ENCODE peak calls at places on chromosome 1, in five cellular contexts. L is HepG2, W is NT2/D1, G is H1, I is GM12878. Z is an unnamed sample.
A peak's percentile ranks its signal among the peaks of the same experiment; 100 is the strongest.

GRCh38 chr1:227946624-227947424 is 908 bp downstream of the WNT9A start:
- DNase-seq in L (peak; percentile 36), W (peak; percentile 80), G (peak; percentile 92), I (no peak), Z (peak; percentile 90)

GRCh38 chr1:44664730-44665370 is 9.4 kb downstream of the TMEM53 start:
- DNase-seq in L (no peak), W (no peak), G (no peak), I (no peak), Z (no peak)

GRCh38 chr1:96510911-96511310 is 210.7 kb upstream of the PTBP2 start:
- DNase-seq in L (no peak), W (no peak), G (no peak), I (no peak), Z (no peak)

GRCh38 chr1:112070677-112071076 is 81.2 kb upstream of the KCND3 start:
- DNase-seq in L (no peak), W (no peak), G (no peak), I (no peak), Z (no peak)

GRCh38 chr1:108708726-108709660 is 3.7 kb upstream of the FNDC7 start:
- DNase-seq in L (no peak), W (no peak), G (peak; percentile 74), I (no peak), Z (peak; percentile 40)

GRCh38 chr1:56645663-56646330 is 683 bp downstream of the PRKAA2 start:
- DNase-seq in L (peak; percentile 21), W (peak; percentile 15), G (peak; percentile 51), I (no peak), Z (peak; percentile 55)

GRCh38 chr1:104331763-104332162 is 582.1 kb downstream of the AMY1C start:
- DNase-seq in L (no peak), W (no peak), G (no peak), I (no peak), Z (no peak)

GRCh38 chr1:32094721-32095521 is 12.9 kb upstream of the KPNA6 start:
- DNase-seq in L (no peak), W (no peak), G (no peak), I (no peak), Z (no peak)

GRCh38 chr1:27045973-27046558 is 33.4 kb upstream of the TENT5B start:
- DNase-seq in L (peak; percentile 38), W (peak; percentile 85), G (peak; percentile 90), I (no peak), Z (peak; percentile 82)

GRCh38 chr1:59976194-59977074 is 49.9 kb upstream of the CYP2J2 start:
- DNase-seq in L (peak; percentile 16), W (peak; percentile 55), G (peak; percentile 91), I (no peak), Z (peak; percentile 87)

GRCh38 chr1:226046240-226046639 is 16.3 kb upstream of the H3-3A start:
- DNase-seq in L (peak; percentile 73), W (no peak), G (no peak), I (no peak), Z (no peak)

GRCh38 chr1:218556016-218556415 is 210.9 kb downstream of the TGFB2 start:
- DNase-seq in L (no peak), W (no peak), G (no peak), I (no peak), Z (no peak)

GRCh38 chr1:172699695-172700094 is 40.8 kb downstream of the FASLG start:
- DNase-seq in L (no peak), W (no peak), G (no peak), I (no peak), Z (no peak)

GRCh38 chr1:99619583-99619982 is 26.3 kb upstream of the PALMD start:
- DNase-seq in L (no peak), W (no peak), G (no peak), I (no peak), Z (no peak)

GRCh38 chr1:99622702-99623347 is 23.1 kb upstream of the PALMD start:
- DNase-seq in L (peak; percentile 27), W (no peak), G (no peak), I (no peak), Z (no peak)

DNA sequence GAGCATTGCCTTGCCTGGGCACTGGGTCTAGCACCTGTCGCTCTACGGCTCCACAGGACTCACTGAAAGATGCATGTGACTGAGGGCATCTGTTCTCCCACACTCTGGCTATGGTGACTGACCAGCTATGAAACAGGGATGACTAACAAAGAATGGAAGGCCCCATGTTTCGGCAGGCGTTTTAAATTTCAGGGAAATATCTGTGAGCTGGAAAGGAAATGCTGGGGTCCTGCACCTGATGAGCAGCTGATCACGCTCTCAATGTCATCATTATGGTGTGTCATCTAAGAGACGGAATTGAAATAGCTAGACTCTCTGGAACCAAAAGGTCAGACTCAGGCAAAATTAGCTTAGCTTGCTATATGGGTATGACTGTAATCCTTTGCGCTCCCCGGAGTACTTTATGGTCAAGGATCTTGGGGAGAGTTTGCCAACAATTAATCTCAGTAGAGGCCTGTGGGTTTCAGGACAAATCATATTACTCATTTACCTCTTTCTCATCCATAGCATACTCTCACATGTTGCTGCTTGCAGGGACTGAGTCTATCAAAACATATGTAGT is 24.5 kb upstream of the PALMD start:
- DNase-seq in L (no peak), W (no peak), G (no peak), I (no peak), Z (no peak)
- TF ChIP-seq SUZ12 in L (no peak), W (no peak), G (no peak), I (no peak), Z (no peak)

GRCh38 chr1:30447080-30447479 is 276.3 kb downstream of the MATN1 start:
- DNase-seq in L (no peak), W (no peak), G (no peak), I (no peak), Z (peak; percentile 2)

GRCh38 chr1:30446100-30446499 is 277.3 kb downstream of the MATN1 start:
- DNase-seq in L (no peak), W (no peak), G (peak; percentile 23), I (no peak), Z (peak; percentile 2)

GRCh38 chr1:30445449-30445848 is 277.9 kb downstream of the MATN1 start:
- DNase-seq in L (no peak), W (no peak), G (peak; percentile 20), I (no peak), Z (peak; percentile 5)

GRCh38 chr1:30447701-30448100 is 275.7 kb downstream of the MATN1 start:
- DNase-seq in L (no peak), W (no peak), G (peak; percentile 22), I (no peak), Z (peak; percentile 5)

GRCh38 chr1:30446508-30446907 is 276.9 kb downstream of the MATN1 start:
- DNase-seq in L (no peak), W (no peak), G (no peak), I (no peak), Z (peak; percentile 3)
- TF ChIP-seq SUZ12 in L (no peak), W (no peak), G (no peak), I (no peak), Z (no peak)

GRCh38 chr1:174158767-174159252 is 510 bp upstream of the RABGAP1L start:
- DNase-seq in L (no peak), W (no peak), G (no peak), I (no peak), Z (no peak)
- TF ChIP-seq SUZ12 in L (no peak), W (no peak), G (no peak), I (no peak), Z (no peak)

GRCh38 chr1:151324390-151324930 is 2.8 kb downstream of the PI4KB start:
- DNase-seq in L (peak; percentile 14), W (no peak), G (no peak), I (no peak), Z (no peak)

GRCh38 chr1:151313501-151313900 is 13.7 kb downstream of the PI4KB start:
- DNase-seq in L (no peak), W (no peak), G (no peak), I (no peak), Z (no peak)

GRCh38 chr1:151315565-151316235 is 11.5 kb downstream of the PI4KB start:
- DNase-seq in L (no peak), W (no peak), G (no peak), I (no peak), Z (no peak)

GRCh38 chr1:151314137-151314875 is 12.9 kb downstream of the PI4KB start:
- DNase-seq in L (peak; percentile 15), W (no peak), G (no peak), I (no peak), Z (no peak)

GRCh38 chr1:151318975-151319374 is 8.2 kb downstream of the PI4KB start:
- DNase-seq in L (no peak), W (no peak), G (no peak), I (no peak), Z (no peak)
- TF ChIP-seq SUZ12 in L (no peak), W (no peak), G (no peak), I (no peak), Z (no peak)

GRCh38 chr1:109764561-109765482 is 1.1 kb upstream of the EPS8L3 start:
- DNase-seq in L (no peak), W (no peak), G (no peak), I (no peak), Z (no peak)

GRCh38 chr1:109762821-109763645 is 690 bp downstream of the EPS8L3 start:
- DNase-seq in L (no peak), W (no peak), G (no peak), I (no peak), Z (no peak)

GRCh38 chr1:109765483-109765815 is 1.7 kb upstream of the EPS8L3 start:
- DNase-seq in L (no peak), W (no peak), G (no peak), I (no peak), Z (no peak)

GRCh38 chr1:109762039-109762585 is 1.6 kb downstream of the EPS8L3 start:
- DNase-seq in L (no peak), W (no peak), G (no peak), I (no peak), Z (no peak)

GRCh38 chr1:109763646-109764415 is at the start of gene EPS8L3:
- DNase-seq in L (peak; percentile 87), W (no peak), G (no peak), I (no peak), Z (no peak)
- TF ChIP-seq SUZ12 in L (no peak), W (no peak), G (no peak), I (no peak), Z (no peak)